ENCODE peak calls at places on chromosomes 1 and 21, in seven cellular contexts. One of them, this sample, is unnamed.

GRCh38 chr1:104064391-104064790 is 314.7 kb downstream of the AMY1C start:
- DNase-seq in AG10803: no peak
- DNase-seq in A549: no peak
- DNase-seq in Caco-2: no peak
- DNase-seq in fibroblast of pulmonary artery: no peak
- DNase-seq in K562: no peak
- DNase-seq in testis: no peak
- DNase-seq in this sample: no peak

GRCh38 chr1:77540501-77541161 is 141.8 kb downstream of the ZZZ3 start:
- DNase-seq in fibroblast of pulmonary artery: peak; percentile 30
- DNase-seq in testis: no peak
- DNase-seq in AG10803: peak; percentile 80
- DNase-seq in K562: no peak
- DNase-seq in A549: no peak
- DNase-seq in Caco-2: no peak
- DNase-seq in this sample: no peak

GRCh38 chr1:222880586-222880985 is 65.7 kb downstream of the DISP1 start:
- DNase-seq in testis: no peak
- DNase-seq in A549: no peak
- DNase-seq in AG10803: peak; percentile 47
- DNase-seq in K562: no peak
- DNase-seq in fibroblast of pulmonary artery: peak; percentile 65
- DNase-seq in Caco-2: no peak
- DNase-seq in this sample: no peak

GRCh38 chr1:31855038-31855845 is 39.4 kb upstream of the SPOCD1 start:
- DNase-seq in Caco-2: peak; percentile 68
- DNase-seq in A549: no peak
- DNase-seq in AG10803: peak; percentile 53
- DNase-seq in testis: no peak
- DNase-seq in K562: no peak
- DNase-seq in fibroblast of pulmonary artery: peak; percentile 58
- DNase-seq in this sample: no peak

GRCh38 chr21:42347601-42348327 is 3.0 kb downstream of the TFF2 start:
- DNase-seq in A549: no peak
- DNase-seq in Caco-2: no peak
- DNase-seq in AG10803: no peak
- DNase-seq in K562: no peak
- DNase-seq in testis: no peak
- DNase-seq in fibroblast of pulmonary artery: no peak
- DNase-seq in this sample: no peak

GRCh38 chr1:73593379-73593778 is 604.6 kb downstream of the LRRIQ3 start:
- DNase-seq in K562: no peak
- DNase-seq in Caco-2: peak; percentile 6
- DNase-seq in testis: no peak
- DNase-seq in fibroblast of pulmonary artery: peak; percentile 20
- DNase-seq in A549: no peak
- DNase-seq in AG10803: peak; percentile 48
- DNase-seq in this sample: no peak

GRCh38 chr1:242847390-242847993 is 323.0 kb upstream of the PLD5 start:
- DNase-seq in A549: no peak
- DNase-seq in Caco-2: peak; percentile 19
- DNase-seq in K562: no peak
- DNase-seq in testis: no peak
- DNase-seq in AG10803: no peak
- DNase-seq in fibroblast of pulmonary artery: peak; percentile 19
- DNase-seq in this sample: no peak

GRCh38 chr1:39485046-39485803 is 6.2 kb upstream of the BMP8A start:
- DNase-seq in A549: no peak
- DNase-seq in K562: no peak
- DNase-seq in AG10803: no peak
- DNase-seq in testis: no peak
- DNase-seq in Caco-2: no peak
- DNase-seq in fibroblast of pulmonary artery: no peak
- DNase-seq in this sample: no peak

GRCh38 chr1:78468511-78468910 is 22.3 kb upstream of the PTGFR start:
- DNase-seq in testis: no peak
- DNase-seq in fibroblast of pulmonary artery: no peak
- DNase-seq in AG10803: peak; percentile 39
- DNase-seq in K562: no peak
- DNase-seq in Caco-2: no peak
- DNase-seq in A549: no peak
- DNase-seq in this sample: no peak

GRCh38 chr1:167057297-167057688 is 32.9 kb downstream of the GPA33 start:
- DNase-seq in A549: peak; percentile 51
- DNase-seq in AG10803: peak; percentile 19
- DNase-seq in fibroblast of pulmonary artery: peak; percentile 37
- DNase-seq in testis: peak; percentile 80
- DNase-seq in K562: peak; percentile 45
- DNase-seq in Caco-2: peak; percentile 60
- DNase-seq in this sample: no peak

GRCh38 chr1:223674119-223674890 is 8.8 kb upstream of the CAPN8 start:
- DNase-seq in Caco-2: no peak
- DNase-seq in fibroblast of pulmonary artery: no peak
- DNase-seq in testis: no peak
- DNase-seq in K562: no peak
- DNase-seq in A549: no peak
- DNase-seq in AG10803: no peak
- DNase-seq in this sample: no peak

GRCh38 chr21:23890652-23891051 is 1716.6 kb downstream of the MRPL39 start:
- DNase-seq in AG10803: no peak
- DNase-seq in fibroblast of pulmonary artery: no peak
- DNase-seq in K562: peak; percentile 12
- DNase-seq in A549: no peak
- DNase-seq in Caco-2: no peak
- DNase-seq in testis: no peak
- DNase-seq in this sample: no peak

GRCh38 chr1:36609241-36610027 is 126.7 kb upstream of the CSF3R start:
- DNase-seq in testis: peak; percentile 81
- DNase-seq in K562: peak; percentile 89
- DNase-seq in A549: peak; percentile 75
- DNase-seq in AG10803: peak; percentile 23
- DNase-seq in fibroblast of pulmonary artery: peak; percentile 47
- DNase-seq in Caco-2: peak; percentile 54
- DNase-seq in this sample: no peak
- TF ChIP-seq CTCF in testis: no peak
- TF ChIP-seq CTCF in K562: peak; percentile 94
- TF ChIP-seq CTCF in A549: peak; percentile 47
- TF ChIP-seq CTCF in AG10803: peak; percentile 50
- TF ChIP-seq CTCF in fibroblast of pulmonary artery: peak; percentile 53
- TF ChIP-seq CTCF in Caco-2: peak; percentile 48
- TF ChIP-seq CTCF in this sample: peak; percentile 41

DNA sequence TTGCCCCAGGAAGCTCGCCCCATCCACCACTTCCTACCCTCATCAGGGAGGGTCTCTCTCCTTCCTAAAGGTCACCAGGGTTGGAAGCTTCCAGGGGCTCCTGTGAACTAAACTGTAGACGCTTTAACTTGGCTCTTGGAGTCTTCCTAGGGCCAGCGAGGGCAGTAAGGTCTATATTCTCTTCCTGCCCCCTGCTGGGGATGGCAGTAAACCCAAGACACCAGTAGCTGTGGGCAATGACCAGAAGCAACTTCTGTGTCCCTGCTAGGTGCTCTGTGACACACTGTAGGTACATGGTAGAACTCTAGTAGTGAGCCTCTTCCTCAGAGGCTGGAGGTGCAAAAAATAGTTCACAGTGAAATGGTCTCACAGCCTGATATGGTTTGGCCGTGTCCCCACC is 30.0 kb downstream of the KCND3 start:
- DNase-seq in A549: no peak
- DNase-seq in AG10803: no peak
- DNase-seq in testis: no peak
- DNase-seq in K562: peak; percentile 25
- DNase-seq in Caco-2: no peak
- DNase-seq in fibroblast of pulmonary artery: no peak
- DNase-seq in this sample: no peak
- TF ChIP-seq CTCF in A549: no peak
- TF ChIP-seq CTCF in AG10803: no peak
- TF ChIP-seq CTCF in testis: no peak
- TF ChIP-seq CTCF in K562: peak; percentile 36
- TF ChIP-seq CTCF in Caco-2: no peak
- TF ChIP-seq CTCF in fibroblast of pulmonary artery: no peak
- TF ChIP-seq CTCF in this sample: no peak

GRCh38 chr1:72281144-72281543 is 1.2 kb downstream of the NEGR1 start:
- DNase-seq in K562: no peak
- DNase-seq in fibroblast of pulmonary artery: no peak
- DNase-seq in Caco-2: no peak
- DNase-seq in AG10803: peak; percentile 23
- DNase-seq in A549: no peak
- DNase-seq in testis: no peak
- DNase-seq in this sample: no peak

GRCh38 chr1:72283204-72284083 is 1.1 kb upstream of the NEGR1 start:
- DNase-seq in AG10803: peak; percentile 88
- DNase-seq in testis: peak; percentile 89
- DNase-seq in A549: no peak
- DNase-seq in fibroblast of pulmonary artery: peak; percentile 79
- DNase-seq in Caco-2: peak; percentile 6
- DNase-seq in K562: no peak
- DNase-seq in this sample: no peak

GRCh38 chr1:72281637-72282270 is 585 bp downstream of the NEGR1 start:
- DNase-seq in Caco-2: no peak
- DNase-seq in testis: peak; percentile 38
- DNase-seq in A549: no peak
- DNase-seq in K562: no peak
- DNase-seq in fibroblast of pulmonary artery: no peak
- DNase-seq in AG10803: no peak
- DNase-seq in this sample: no peak

GRCh38 chr1:72282690-72283203 is 408 bp upstream of the NEGR1 start:
- DNase-seq in K562: peak; percentile 2
- DNase-seq in Caco-2: peak; percentile 69
- DNase-seq in fibroblast of pulmonary artery: peak; percentile 93
- DNase-seq in AG10803: peak; percentile 97
- DNase-seq in A549: no peak
- DNase-seq in testis: peak; percentile 90
- DNase-seq in this sample: peak; percentile 85

DNA sequence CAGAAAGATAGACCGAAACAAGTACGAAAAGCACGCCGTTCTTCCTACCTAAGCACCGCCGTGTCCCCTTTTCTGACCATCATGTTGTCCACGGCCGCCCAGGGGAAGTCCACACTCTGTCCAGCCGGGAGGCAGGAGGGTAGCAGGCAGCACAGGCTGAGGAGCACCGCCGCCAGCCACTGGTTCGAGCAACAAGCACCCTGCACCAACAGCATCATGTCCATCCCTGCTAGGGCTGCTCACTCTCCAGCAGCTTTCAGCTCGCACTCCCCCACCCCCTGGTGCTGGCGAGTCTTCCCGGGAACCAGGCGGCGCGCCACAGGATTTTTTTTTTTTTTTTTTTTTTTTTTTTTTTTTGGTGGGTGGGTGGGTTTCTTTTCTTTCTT is at the start of gene NEGR1:
- DNase-seq in fibroblast of pulmonary artery: peak; percentile 70
- DNase-seq in AG10803: peak; percentile 78
- DNase-seq in Caco-2: peak; percentile 7
- DNase-seq in K562: no peak
- DNase-seq in A549: no peak
- DNase-seq in testis: peak; percentile 72
- DNase-seq in this sample: no peak
- TF ChIP-seq CTCF in fibroblast of pulmonary artery: no peak
- TF ChIP-seq CTCF in AG10803: no peak
- TF ChIP-seq CTCF in Caco-2: no peak
- TF ChIP-seq CTCF in K562: no peak
- TF ChIP-seq CTCF in A549: no peak
- TF ChIP-seq CTCF in testis: no peak
- TF ChIP-seq CTCF in this sample: no peak

GRCh38 chr1:114215426-114215825 is 61.8 kb upstream of the SYT6 start:
- DNase-seq in K562: no peak
- DNase-seq in Caco-2: no peak
- DNase-seq in fibroblast of pulmonary artery: no peak
- DNase-seq in AG10803: peak; percentile 29
- DNase-seq in A549: no peak
- DNase-seq in testis: no peak
- DNase-seq in this sample: no peak
- TF ChIP-seq CTCF in K562: peak; percentile 22
- TF ChIP-seq CTCF in Caco-2: no peak
- TF ChIP-seq CTCF in fibroblast of pulmonary artery: no peak
- TF ChIP-seq CTCF in AG10803: peak; percentile 30
- TF ChIP-seq CTCF in A549: no peak
- TF ChIP-seq CTCF in testis: no peak
- TF ChIP-seq CTCF in this sample: no peak

GRCh38 chr1:229623838-229624237 is 2.1 kb downstream of the TAF5L start:
- DNase-seq in testis: no peak
- DNase-seq in AG10803: no peak
- DNase-seq in fibroblast of pulmonary artery: no peak
- DNase-seq in K562: no peak
- DNase-seq in A549: no peak
- DNase-seq in Caco-2: no peak
- DNase-seq in this sample: no peak

GRCh38 chr1:229627003-229627402 is 956 bp downstream of the URB2 start:
- DNase-seq in A549: no peak
- DNase-seq in K562: no peak
- DNase-seq in Caco-2: no peak
- DNase-seq in fibroblast of pulmonary artery: no peak
- DNase-seq in testis: no peak
- DNase-seq in AG10803: no peak
- DNase-seq in this sample: no peak

GRCh38 chr1:229624906-229625871 is 733 bp downstream of the TAF5L start:
- DNase-seq in Caco-2: peak; percentile 82
- DNase-seq in testis: peak; percentile 33
- DNase-seq in fibroblast of pulmonary artery: peak; percentile 44
- DNase-seq in AG10803: peak; percentile 54
- DNase-seq in A549: peak; percentile 60
- DNase-seq in K562: peak; percentile 93
- DNase-seq in this sample: no peak

GRCh38 chr1:229624521-229624905 is 1.4 kb downstream of the TAF5L start:
- DNase-seq in Caco-2: no peak
- DNase-seq in AG10803: no peak
- DNase-seq in fibroblast of pulmonary artery: no peak
- DNase-seq in A549: no peak
- DNase-seq in K562: no peak
- DNase-seq in testis: no peak
- DNase-seq in this sample: no peak

GRCh38 chr1:229625893-229626831 is at the start of the genes TAF5L and URB2:
- DNase-seq in A549: peak; percentile 90
- DNase-seq in Caco-2: peak; percentile 93
- DNase-seq in AG10803: peak; percentile 87
- DNase-seq in fibroblast of pulmonary artery: peak; percentile 89
- DNase-seq in K562: peak; percentile 96
- DNase-seq in testis: peak; percentile 88
- DNase-seq in this sample: peak; percentile 72
- TF ChIP-seq CTCF in A549: no peak
- TF ChIP-seq CTCF in Caco-2: no peak
- TF ChIP-seq CTCF in AG10803: no peak
- TF ChIP-seq CTCF in fibroblast of pulmonary artery: no peak
- TF ChIP-seq CTCF in K562: no peak
- TF ChIP-seq CTCF in testis: no peak
- TF ChIP-seq CTCF in this sample: no peak

GRCh38 chr1:110533230-110533629 is 14.3 kb upstream of the KCNA10 start:
- DNase-seq in K562: no peak
- DNase-seq in A549: no peak
- DNase-seq in AG10803: no peak
- DNase-seq in testis: no peak
- DNase-seq in Caco-2: no peak
- DNase-seq in fibroblast of pulmonary artery: no peak
- DNase-seq in this sample: no peak
- TF ChIP-seq CTCF in K562: no peak
- TF ChIP-seq CTCF in A549: no peak
- TF ChIP-seq CTCF in AG10803: no peak
- TF ChIP-seq CTCF in testis: no peak
- TF ChIP-seq CTCF in Caco-2: no peak
- TF ChIP-seq CTCF in fibroblast of pulmonary artery: no peak
- TF ChIP-seq CTCF in this sample: no peak